ENCODE peak calls at places on chromosomes 11 and 22, in ten cellular contexts. K, L, C, F, H, V, W, R, P and A are unnamed samples.
A peak's percentile ranks its signal among the peaks of the same experiment; 100 is the strongest.

GRCh38 chr11:74634537-74634936 is 42.2 kb downstream of the POLD3 start:
- DNase-seq in K (no peak), L (no peak), C (no peak), F (peak; percentile 41), H (peak; percentile 57), V (no peak), W (peak; percentile 33), R (no peak), P (peak; percentile 6), A (peak; percentile 30)

GRCh38 chr11:17558916-17559315 is 11.9 kb downstream of the OTOG start:
- DNase-seq in K (no peak), L (no peak), C (no peak), F (no peak), H (no peak), V (peak; percentile 35), W (no peak), R (no peak), P (no peak), A (no peak)

GRCh38 chr11:26187639-26188038 is 144.3 kb upstream of the ANO3 start:
- DNase-seq in K (peak; percentile 29), L (peak; percentile 40), C (no peak), F (peak; percentile 66), H (peak; percentile 22), V (no peak), W (no peak), R (no peak), P (no peak), A (no peak)

GRCh38 chr11:43987384-43988039 is 45.1 kb downstream of the C11orf96 start:
- DNase-seq in K (peak; percentile 77), L (peak; percentile 94), C (peak; percentile 74), F (no peak), H (no peak), V (peak; percentile 98), W (no peak), R (no peak), P (peak; percentile 66), A (peak; percentile 59)

GRCh38 chr11:64284962-64285884 is at the start of gene GPR137:
- DNase-seq in K (peak; percentile 86), L (peak; percentile 86), C (peak; percentile 66), F (peak; percentile 90), H (peak; percentile 92), V (peak; percentile 95), W (peak; percentile 79), R (peak; percentile 98), P (peak; percentile 90), A (peak; percentile 87)

GRCh38 chr22:30705710-30706651 is 11.3 kb downstream of the OSBP2 start:
- DNase-seq in K (no peak), L (no peak), C (no peak), F (no peak), H (no peak), V (no peak), W (no peak), R (no peak), P (peak; percentile 13), A (no peak)

GRCh38 chr22:30434775-30435315 is 9.3 kb downstream of the MTFP1 start:
- DNase-seq in K (no peak), L (no peak), C (no peak), F (peak; percentile 27), H (no peak), V (peak; percentile 25), W (no peak), R (no peak), P (no peak), A (no peak)

GRCh38 chr11:33930317-33931021 is 38.6 kb upstream of the LMO2 start:
- DNase-seq in K (peak; percentile 38), L (peak; percentile 66), C (no peak), F (no peak), H (peak; percentile 100), V (no peak), W (no peak), R (no peak), P (peak; percentile 13), A (no peak)

GRCh38 chr22:48091060-48091650 is 1328.7 kb downstream of the TBC1D22A start:
- DNase-seq in K (no peak), L (no peak), C (no peak), F (no peak), H (no peak), V (no peak), W (no peak), R (no peak), P (no peak), A (no peak)

GRCh38 chr11:102155676-102156075 is 45.4 kb downstream of the YAP1 start:
- DNase-seq in K (no peak), L (no peak), C (no peak), F (no peak), H (no peak), V (no peak), W (no peak), R (no peak), P (no peak), A (peak; percentile 5)

GRCh38 chr11:14117632-14118031 is 155.1 kb downstream of the SPON1 start:
- DNase-seq in K (no peak), L (no peak), C (no peak), F (no peak), H (no peak), V (no peak), W (no peak), R (no peak), P (no peak), A (no peak)

GRCh38 chr22:39428597-39429071 is 28.2 kb upstream of the MGAT3 start:
- DNase-seq in K (no peak), L (no peak), C (no peak), F (peak; percentile 65), H (peak; percentile 98), V (no peak), W (no peak), R (peak; percentile 85), P (no peak), A (no peak)

GRCh38 chr22:26800858-26801257 is 143.5 kb downstream of the MIAT start:
- DNase-seq in K (no peak), L (no peak), C (no peak), F (peak; percentile 30), H (no peak), V (no peak), W (no peak), R (peak; percentile 79), P (no peak), A (no peak)

GRCh38 chr22:26798433-26799065 is 141.2 kb downstream of the MIAT start:
- DNase-seq in K (no peak), L (no peak), C (no peak), F (no peak), H (no peak), V (no peak), W (no peak), R (no peak), P (no peak), A (no peak)

GRCh38 chr22:26796785-26797184 is 139.4 kb downstream of the MIAT start:
- DNase-seq in K (no peak), L (no peak), C (no peak), F (no peak), H (no peak), V (no peak), W (no peak), R (no peak), P (no peak), A (no peak)

GRCh38 chr22:26801449-26801848 is 144.1 kb downstream of the MIAT start:
- DNase-seq in K (no peak), L (no peak), C (no peak), F (no peak), H (no peak), V (no peak), W (no peak), R (no peak), P (no peak), A (no peak)

DNA sequence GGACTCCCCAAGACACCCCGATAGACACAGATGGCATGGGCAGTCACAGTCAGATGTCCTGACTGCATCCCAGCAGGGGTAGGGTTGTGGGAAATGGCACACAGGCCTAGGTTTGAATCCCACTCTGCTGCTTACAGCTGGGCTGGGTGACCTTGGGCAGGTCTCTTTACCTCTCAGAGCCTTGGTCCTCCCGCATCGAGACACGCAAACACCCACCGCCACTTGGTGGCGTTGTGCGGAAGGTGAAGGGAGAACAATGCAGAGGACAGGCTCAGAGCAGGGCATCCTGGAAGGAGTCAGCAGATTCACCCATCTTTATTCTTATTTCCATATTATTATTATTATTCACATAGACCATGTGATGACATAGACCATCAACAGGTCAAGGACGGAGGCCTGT is 140.5 kb downstream of the MIAT start:
- DNase-seq in K (no peak), L (no peak), C (no peak), F (peak; percentile 12), H (peak; percentile 53), V (no peak), W (peak; percentile 13), R (peak; percentile 78), P (no peak), A (no peak)
- TF ChIP-seq CTCF in K (no peak), L (no peak), C (no peak), F (peak; percentile 4), H (peak; percentile 51), V (no peak), W (peak; percentile 30), R (peak; percentile 64), P (no peak), A (no peak)

DNA sequence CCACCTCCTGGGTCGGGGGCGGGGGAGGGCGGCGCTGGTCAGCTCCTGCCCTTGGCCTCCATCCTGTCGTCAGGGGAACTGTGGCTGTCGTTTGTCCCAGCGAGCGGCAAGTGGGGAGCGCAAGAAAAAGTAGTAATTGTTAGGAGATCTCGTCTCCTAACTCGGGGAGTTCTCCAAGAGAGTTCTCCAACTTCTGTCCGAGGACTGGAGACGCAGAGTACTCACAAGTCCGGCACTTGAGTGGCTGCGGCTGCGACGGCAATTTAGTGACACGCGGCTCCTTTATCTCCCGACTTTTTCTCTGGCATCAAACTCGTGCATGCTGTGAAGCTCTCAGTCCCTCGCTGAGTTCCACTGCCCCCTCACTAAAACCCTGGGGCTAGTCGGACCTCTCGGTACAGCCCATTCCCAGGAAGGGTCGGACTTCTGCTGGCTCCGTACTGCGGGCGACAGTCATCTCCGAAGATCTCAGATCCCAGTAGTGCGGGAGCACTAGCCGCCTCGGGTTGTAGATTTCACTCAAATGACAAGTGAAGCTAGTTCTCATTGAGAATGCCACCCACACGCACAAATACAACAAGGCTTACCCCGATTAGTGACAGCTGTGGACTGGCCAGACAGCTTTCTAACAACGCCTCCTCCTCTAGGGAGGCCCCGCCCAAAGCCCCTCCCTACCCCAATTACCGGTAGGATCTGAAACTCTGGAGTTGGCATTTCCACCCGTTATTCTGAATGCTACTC is at the start of gene PGR:
- DNase-seq in K (peak; percentile 49), L (peak; percentile 69), C (peak; percentile 27), F (peak; percentile 16), H (peak; percentile 76), V (peak; percentile 68), W (no peak), R (peak; percentile 55), P (peak; percentile 51), A (peak; percentile 70)
- H3K4me3 ChIP-seq in K (peak within 1 kb of the TSS; percentile 56), L (peak within 1 kb of the TSS; percentile 78), C (peak within 1 kb of the TSS; percentile 63), F (no peak within 1 kb of the TSS), H (peak within 1 kb of the TSS; percentile 24), V (peak within 1 kb of the TSS; percentile 48), W (peak within 1 kb of the TSS; percentile 18), R (peak within 1 kb of the TSS; percentile 47), P (no peak within 1 kb of the TSS), A (peak within 1 kb of the TSS; percentile 20)

GRCh38 chr11:121318848-121319834 is 26.6 kb downstream of the SC5D start:
- DNase-seq in K (no peak), L (no peak), C (no peak), F (peak; percentile 61), H (peak; percentile 71), V (no peak), W (no peak), R (no peak), P (peak; percentile 13), A (peak; percentile 7)
- TF ChIP-seq CTCF in K (peak; percentile 75), L (peak; percentile 77), C (peak; percentile 58), F (peak; percentile 95), H (peak; percentile 86), V (peak; percentile 83), W (peak; percentile 48), R (peak; percentile 80), P (peak; percentile 59), A (peak; percentile 64)

GRCh38 chr22:49449377-49449776 is 378.3 kb downstream of the BRD1 start:
- DNase-seq in K (no peak), L (peak; percentile 7), C (no peak), F (no peak), H (no peak), V (no peak), W (no peak), R (no peak), P (no peak), A (no peak)
- H3K4me3 ChIP-seq in K (no peak overlapping the region), L (no peak overlapping the region), C (no peak overlapping the region), F (no peak overlapping the region), H (no peak overlapping the region), V (no peak overlapping the region), W (no peak overlapping the region), R (no peak overlapping the region), P (no peak overlapping the region), A (no peak overlapping the region)